ENCODE peak calls at places on chromosomes 13 and 19, in eight cellular contexts. N is dermis microvascular lymphatic vessel endothelial cell; Q is effector memory CD4-positive, alpha-beta T cell; C is NCI-H2171 treated with DMSO at 0.1 percent for 48 hours; B is T-helper 1 cell; M is HS-27A; Z is stimulated activated CD8-positive, alpha-beta memory T cell treated with anti-CD3 and anti-CD28 coated beads, Interleukin-4, amount 100 ng/mL, for 1 hour; W is stimulated activated naive CD8-positive, alpha-beta T cell treated with anti-CD3 and anti-CD28 coated beads, Interleukin-15, Interleukin-2, amounts not matched to agents 100 U/mL and 50 U/mL, for 24 hours. S is an unnamed sample.

GRCh38 chr19:45455707-45456499 is 11.9 kb upstream of the FOSB start:
- DNase-seq in N (peak), Z (no peak), W (peak), M (peak), Q (peak), C (peak), B (peak), S (peak)

GRCh38 chr13:48625396-48626076 is 28.2 kb upstream of the CYSLTR2 start:
- DNase-seq in B (no peak), N (no peak), Q (no peak), C (no peak), W (no peak), M (no peak), Z (no peak), S (no peak)

GRCh38 chr13:70457474-70457873 is 349.2 kb upstream of the KLHL1 start:
- DNase-seq in C (no peak), N (no peak), W (no peak), Z (no peak), B (no peak), M (no peak), Q (no peak), S (no peak)

GRCh38 chr19:54123682-54124081 is 8.1 kb downstream of the PRPF31 start:
- DNase-seq in C (no peak), Z (no peak), M (no peak), Q (no peak), B (no peak), W (no peak), N (no peak), S (no peak)

GRCh38 chr13:113646376-113646775 is 11.6 kb downstream of the ATP4B start:
- DNase-seq in Q (no peak), Z (no peak), M (no peak), W (no peak), C (peak), N (no peak), B (no peak), S (no peak)

GRCh38 chr19:47498561-47498960 is 14.5 kb upstream of the KPTN start:
- DNase-seq in B (no peak), Z (no peak), W (no peak), C (no peak), Q (no peak), M (no peak), N (no peak), S (no peak)

GRCh38 chr13:76523740-76524382 is 362.3 kb downstream of the KCTD12 start:
- DNase-seq in C (no peak), B (no peak), Z (no peak), Q (no peak), M (no peak), N (no peak), W (no peak), S (no peak)

GRCh38 chr13:33543089-33543459 is 257.5 kb upstream of the STARD13 start:
- DNase-seq in M (no peak), W (no peak), N (no peak), Z (no peak), B (no peak), Q (no peak), C (no peak), S (no peak)

GRCh38 chr13:72255908-72256307 is 388.9 kb upstream of the DACH1 start:
- DNase-seq in N (no peak), Q (no peak), B (no peak), W (no peak), C (peak), M (no peak), Z (no peak), S (no peak)

GRCh38 chr13:97266734-97267417 is 44.7 kb downstream of the MBNL2 start:
- DNase-seq in M (no peak), Z (no peak), W (no peak), C (no peak), B (no peak), N (no peak), Q (no peak), S (no peak)

GRCh38 chr13:64371461-64371860 is 2858.7 kb downstream of the PCDH9 start:
- DNase-seq in M (no peak), C (no peak), Q (no peak), W (no peak), B (no peak), N (no peak), Z (no peak), S (no peak)

GRCh38 chr19:17721821-17722220 is 2.5 kb downstream of the MAP1S start:
- DNase-seq in Q (no peak), Z (no peak), M (no peak), B (no peak), W (peak), N (peak), C (no peak), S (no peak)

GRCh38 chr13:32423592-32423991 is 4.3 kb downstream of the N4BP2L1 start:
- DNase-seq in Q (no peak), C (no peak), Z (no peak), N (no peak), B (no peak), M (no peak), W (no peak), S (no peak)

GRCh38 chr19:15748239-15748638 is 10.5 kb downstream of the OR10H3 start:
- DNase-seq in W (no peak), Q (no peak), M (no peak), N (no peak), B (no peak), C (no peak), Z (no peak), S (no peak)

GRCh38 chr13:39540929-39541605 is 61.9 kb downstream of the LHFPL6 start:
- DNase-seq in W (no peak), Z (no peak), N (no peak), B (no peak), Q (no peak), C (no peak), M (no peak), S (no peak)

GRCh38 chr13:49314344-49314882 is 66.7 kb downstream of the CDADC1 start:
- DNase-seq in M (no peak), Q (no peak), Z (no peak), W (no peak), C (no peak), B (no peak), N (no peak), S (no peak)

GRCh38 chr13:111533900-111534645 is 213.6 kb downstream of the TEX29 start:
- DNase-seq in C (no peak), Q (no peak), B (no peak), W (no peak), Z (no peak), M (no peak), N (no peak), S (no peak)

GRCh38 chr13:109874444-109874920 is 88.1 kb upstream of the IRS2 start:
- DNase-seq in N (no peak), Q (no peak), Z (no peak), W (no peak), C (no peak), M (no peak), B (no peak), S (no peak)

GRCh38 chr19:3403489-3404323 is 37.3 kb downstream of the NFIC start:
- DNase-seq in Q (no peak), C (no peak), W (no peak), N (peak), B (no peak), Z (no peak), M (no peak), S (no peak)

GRCh38 chr19:12065100-12065538 is 588 bp downstream of the ZNF844 start:
- DNase-seq in W (no peak), Q (no peak), B (no peak), M (no peak), N (peak), C (no peak), Z (no peak), S (no peak)

GRCh38 chr19:12603714-12604113 is 6.9 kb downstream of the ZNF490 start:
- DNase-seq in N (no peak), Z (no peak), C (no peak), W (peak), M (no peak), Q (no peak), B (peak), S (no peak)

GRCh38 chr13:59809564-59809963 is 354.2 kb downstream of the DIAPH3 start:
- DNase-seq in B (no peak), Q (no peak), W (no peak), C (no peak), M (no peak), Z (no peak), N (no peak), S (no peak)

GRCh38 chr19:31963741-31964140 is 381.7 kb upstream of the ZNF507 start:
- DNase-seq in W (no peak), M (no peak), Q (no peak), Z (no peak), B (no peak), N (no peak), C (no peak), S (no peak)

GRCh38 chr13:20994441-20994821 is 67.0 kb downstream of the LATS2 start:
- DNase-seq in Z (no peak), Q (no peak), C (no peak), B (no peak), W (no peak), N (no peak), M (no peak), S (no peak)

GRCh38 chr19:49916839-49917733 is 11.9 kb upstream of the ATF5 start:
- DNase-seq in Z (no peak), Q (no peak), C (peak), W (no peak), N (no peak), M (no peak), B (no peak), S (no peak)

GRCh38 chr19:37654525-37654832 is 786 bp downstream of the ZFP30 start:
- DNase-seq in M (peak), N (no peak), Q (no peak), C (peak), W (no peak), Z (no peak), B (no peak), S (peak)

GRCh38 chr13:65336916-65337315 is 1893.2 kb downstream of the PCDH9 start:
- DNase-seq in N (no peak), M (no peak), Q (no peak), B (no peak), C (no peak), Z (no peak), W (no peak), S (no peak)

GRCh38 chr19:43470288-43470687 is 4.9 kb upstream of the LYPD3 start:
- DNase-seq in C (no peak), W (peak), B (peak), N (no peak), Q (no peak), M (no peak), Z (no peak), S (no peak)